ENCODE peak calls at places on chromosomes 7 and 10, in eight cellular contexts. One of them, this sample, is unnamed. For H3K4me1, the result is how much of the 10 kb centered on the place peaks cover.

GRCh38 chr10:73910764-73911552 is at the start of gene PLAU:
- DNase-seq in neuronal stem cell: peak
- DNase-seq in neural progenitor cell: peak
- DNase-seq in transverse colon: peak
- DNase-seq in endodermal cell: peak
- DNase-seq in psoas muscle: peak
- DNase-seq in mesenchymal stem cell: peak
- DNase-seq in stomach: peak
- DNase-seq in this sample: peak

GRCh38 chr7:21749318-21749717 is 196.4 kb downstream of the CDCA7L start:
- DNase-seq in psoas muscle: no peak
- DNase-seq in transverse colon: no peak
- DNase-seq in stomach: no peak
- DNase-seq in neural progenitor cell: no peak
- DNase-seq in mesenchymal stem cell: no peak
- DNase-seq in endodermal cell: peak
- DNase-seq in neuronal stem cell: no peak
- DNase-seq in this sample: no peak

GRCh38 chr7:4845740-4846142 is 16.1 kb downstream of the PAPOLB start:
- DNase-seq in neural progenitor cell: peak
- DNase-seq in endodermal cell: peak
- DNase-seq in transverse colon: no peak
- DNase-seq in mesenchymal stem cell: no peak
- DNase-seq in neuronal stem cell: peak
- DNase-seq in stomach: no peak
- DNase-seq in psoas muscle: no peak
- DNase-seq in this sample: peak

GRCh38 chr7:7786595-7786994 is 68.2 kb upstream of the RPA3 start:
- DNase-seq in endodermal cell: no peak
- DNase-seq in mesenchymal stem cell: no peak
- DNase-seq in transverse colon: no peak
- DNase-seq in neural progenitor cell: no peak
- DNase-seq in stomach: no peak
- DNase-seq in neuronal stem cell: no peak
- DNase-seq in psoas muscle: no peak
- DNase-seq in this sample: no peak

GRCh38 chr7:22359156-22359697 is 2.3 kb upstream of the RAPGEF5 start:
- DNase-seq in endodermal cell: no peak
- DNase-seq in neuronal stem cell: no peak
- DNase-seq in psoas muscle: no peak
- DNase-seq in neural progenitor cell: no peak
- DNase-seq in transverse colon: no peak
- DNase-seq in stomach: no peak
- DNase-seq in mesenchymal stem cell: no peak
- DNase-seq in this sample: no peak

GRCh38 chr7:137915266-137915665 is 68.5 kb upstream of the DGKI start:
- DNase-seq in transverse colon: no peak
- DNase-seq in psoas muscle: no peak
- DNase-seq in neural progenitor cell: no peak
- DNase-seq in endodermal cell: no peak
- DNase-seq in stomach: no peak
- DNase-seq in neuronal stem cell: no peak
- DNase-seq in mesenchymal stem cell: no peak
- DNase-seq in this sample: no peak

GRCh38 chr10:132891994-132892393 is 50.4 kb downstream of the CFAP46 start:
- DNase-seq in transverse colon: no peak
- DNase-seq in neuronal stem cell: no peak
- DNase-seq in endodermal cell: no peak
- DNase-seq in neural progenitor cell: no peak
- DNase-seq in stomach: no peak
- DNase-seq in mesenchymal stem cell: no peak
- DNase-seq in psoas muscle: no peak
- DNase-seq in this sample: no peak

GRCh38 chr7:24732646-24733413 is 24.4 kb downstream of the GSDME start:
- DNase-seq in psoas muscle: no peak
- DNase-seq in transverse colon: no peak
- DNase-seq in endodermal cell: no peak
- DNase-seq in mesenchymal stem cell: peak
- DNase-seq in stomach: no peak
- DNase-seq in neuronal stem cell: no peak
- DNase-seq in neural progenitor cell: no peak
- DNase-seq in this sample: no peak

GRCh38 chr10:6201511-6201975 is 1.2 kb upstream of the PFKFB3 start:
- DNase-seq in stomach: peak
- DNase-seq in neuronal stem cell: peak
- DNase-seq in neural progenitor cell: peak
- DNase-seq in transverse colon: peak
- DNase-seq in psoas muscle: peak
- DNase-seq in mesenchymal stem cell: peak
- DNase-seq in endodermal cell: peak
- DNase-seq in this sample: peak

GRCh38 chr7:18426564-18427226 is 68.9 kb upstream of the HDAC9 start:
- DNase-seq in neuronal stem cell: no peak
- DNase-seq in endodermal cell: no peak
- DNase-seq in neural progenitor cell: no peak
- DNase-seq in psoas muscle: no peak
- DNase-seq in stomach: no peak
- DNase-seq in transverse colon: no peak
- DNase-seq in mesenchymal stem cell: peak
- DNase-seq in this sample: peak

GRCh38 chr7:83684928-83685327 is 36.0 kb upstream of the SEMA3E start:
- DNase-seq in neuronal stem cell: no peak
- DNase-seq in transverse colon: no peak
- DNase-seq in stomach: no peak
- DNase-seq in endodermal cell: peak
- DNase-seq in neural progenitor cell: peak
- DNase-seq in psoas muscle: no peak
- DNase-seq in mesenchymal stem cell: no peak
- DNase-seq in this sample: no peak

GRCh38 chr7:128124786-128125185 is 93.5 kb upstream of the LRRC4 start:
- DNase-seq in psoas muscle: no peak
- DNase-seq in endodermal cell: no peak
- DNase-seq in neural progenitor cell: no peak
- DNase-seq in mesenchymal stem cell: no peak
- DNase-seq in stomach: no peak
- DNase-seq in transverse colon: no peak
- DNase-seq in neuronal stem cell: no peak
- DNase-seq in this sample: no peak

GRCh38 chr7:126718419-126718818 is 534.3 kb downstream of the GRM8 start:
- DNase-seq in endodermal cell: no peak
- DNase-seq in mesenchymal stem cell: no peak
- DNase-seq in stomach: no peak
- DNase-seq in psoas muscle: no peak
- DNase-seq in transverse colon: no peak
- DNase-seq in neuronal stem cell: no peak
- DNase-seq in neural progenitor cell: no peak
- DNase-seq in this sample: no peak

GRCh38 chr7:69588773-69589172 is 9.5 kb upstream of the AUTS2 start:
- DNase-seq in neuronal stem cell: no peak
- DNase-seq in psoas muscle: no peak
- DNase-seq in neural progenitor cell: no peak
- DNase-seq in endodermal cell: no peak
- DNase-seq in mesenchymal stem cell: no peak
- DNase-seq in stomach: no peak
- DNase-seq in transverse colon: no peak
- DNase-seq in this sample: no peak

GRCh38 chr7:142323706-142324105 is 65.8 kb upstream of the PRSS58 start:
- DNase-seq in neuronal stem cell: peak
- DNase-seq in mesenchymal stem cell: no peak
- DNase-seq in transverse colon: peak
- DNase-seq in psoas muscle: peak
- DNase-seq in stomach: no peak
- DNase-seq in endodermal cell: peak
- DNase-seq in neural progenitor cell: peak
- DNase-seq in this sample: peak

GRCh38 chr10:67678335-67678974 is 17.5 kb downstream of the CTNNA3 start:
- DNase-seq in psoas muscle: no peak
- DNase-seq in transverse colon: no peak
- DNase-seq in neuronal stem cell: no peak
- DNase-seq in mesenchymal stem cell: no peak
- DNase-seq in endodermal cell: no peak
- DNase-seq in stomach: no peak
- DNase-seq in neural progenitor cell: no peak
- DNase-seq in this sample: no peak

GRCh38 chr10:42879380-42880254 is 97.0 kb downstream of the BMS1 start:
- DNase-seq in neural progenitor cell: no peak
- DNase-seq in stomach: no peak
- DNase-seq in endodermal cell: peak
- DNase-seq in psoas muscle: no peak
- DNase-seq in mesenchymal stem cell: no peak
- DNase-seq in neuronal stem cell: no peak
- DNase-seq in transverse colon: no peak
- DNase-seq in this sample: no peak

GRCh38 chr10:47444047-47444446 is 39.9 kb downstream of the ANXA8 start:
- DNase-seq in neuronal stem cell: no peak
- DNase-seq in neural progenitor cell: no peak
- DNase-seq in endodermal cell: no peak
- DNase-seq in psoas muscle: no peak
- DNase-seq in stomach: no peak
- DNase-seq in mesenchymal stem cell: no peak
- DNase-seq in transverse colon: no peak
- DNase-seq in this sample: no peak

GRCh38 chr7:150970424-150970823 is 7.7 kb downstream of the KCNH2 start:
- DNase-seq in neuronal stem cell: no peak
- DNase-seq in transverse colon: no peak
- DNase-seq in neural progenitor cell: no peak
- DNase-seq in stomach: no peak
- DNase-seq in mesenchymal stem cell: no peak
- DNase-seq in endodermal cell: no peak
- DNase-seq in psoas muscle: no peak
- DNase-seq in this sample: no peak
- H3K4me1 ChIP-seq in neuronal stem cell: under half
- H3K4me1 ChIP-seq in transverse colon: half or more
- H3K4me1 ChIP-seq in neural progenitor cell: under half
- H3K4me1 ChIP-seq in stomach: half or more
- H3K4me1 ChIP-seq in mesenchymal stem cell: under half
- H3K4me1 ChIP-seq in endodermal cell: under half
- H3K4me1 ChIP-seq in psoas muscle: under half
- H3K4me1 ChIP-seq in this sample: under half

GRCh38 chr10:4699950-4700730 is 125.9 kb upstream of the AKR1E2 start:
- DNase-seq in endodermal cell: no peak
- DNase-seq in neuronal stem cell: no peak
- DNase-seq in neural progenitor cell: no peak
- DNase-seq in mesenchymal stem cell: no peak
- DNase-seq in stomach: no peak
- DNase-seq in transverse colon: no peak
- DNase-seq in psoas muscle: no peak
- DNase-seq in this sample: no peak
- H3K27ac ChIP-seq in endodermal cell: no peak
- H3K27ac ChIP-seq in neuronal stem cell: no peak
- H3K27ac ChIP-seq in neural progenitor cell: no peak
- H3K27ac ChIP-seq in mesenchymal stem cell: no peak
- H3K27ac ChIP-seq in stomach: no peak
- H3K27ac ChIP-seq in transverse colon: no peak
- H3K27ac ChIP-seq in psoas muscle: no peak
- H3K27ac ChIP-seq in this sample: no peak

DNA sequence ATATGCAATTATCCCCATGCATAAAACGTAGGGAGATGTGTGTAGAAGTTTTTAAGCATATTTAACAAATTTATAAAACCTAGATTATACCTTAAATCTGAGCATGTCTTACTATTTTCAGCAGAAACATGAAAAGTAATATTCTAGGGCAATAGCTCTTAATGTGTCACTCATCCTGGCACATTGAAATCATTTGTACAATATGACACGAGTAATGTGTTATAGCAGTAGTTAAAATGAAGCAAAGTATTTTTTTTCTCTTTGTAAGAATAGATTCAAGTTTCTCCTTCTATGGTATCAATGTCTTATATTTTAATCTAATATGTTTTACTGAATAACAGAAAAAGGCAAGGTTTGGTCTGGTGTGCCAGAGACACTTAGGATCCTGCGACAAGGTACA is 274.9 kb upstream of the PLXDC2 start:
- DNase-seq in stomach: no peak
- DNase-seq in endodermal cell: no peak
- DNase-seq in transverse colon: no peak
- DNase-seq in mesenchymal stem cell: no peak
- DNase-seq in psoas muscle: no peak
- DNase-seq in neuronal stem cell: no peak
- DNase-seq in neural progenitor cell: no peak
- DNase-seq in this sample: no peak
- H3K4me3 ChIP-seq in stomach: no peak
- H3K4me3 ChIP-seq in endodermal cell: no peak
- H3K4me3 ChIP-seq in transverse colon: no peak
- H3K4me3 ChIP-seq in mesenchymal stem cell: no peak
- H3K4me3 ChIP-seq in psoas muscle: no peak
- H3K4me3 ChIP-seq in neuronal stem cell: no peak
- H3K4me3 ChIP-seq in neural progenitor cell: no peak
- H3K4me3 ChIP-seq in this sample: no peak

GRCh38 chr10:23405540-23405939 is 33.3 kb upstream of the OTUD1 start:
- DNase-seq in psoas muscle: no peak
- DNase-seq in endodermal cell: no peak
- DNase-seq in mesenchymal stem cell: peak
- DNase-seq in neuronal stem cell: no peak
- DNase-seq in stomach: no peak
- DNase-seq in neural progenitor cell: no peak
- DNase-seq in transverse colon: no peak
- DNase-seq in this sample: no peak

GRCh38 chr10:23404461-23404980 is 34.4 kb upstream of the OTUD1 start:
- DNase-seq in neuronal stem cell: no peak
- DNase-seq in mesenchymal stem cell: peak
- DNase-seq in transverse colon: no peak
- DNase-seq in endodermal cell: no peak
- DNase-seq in neural progenitor cell: no peak
- DNase-seq in psoas muscle: no peak
- DNase-seq in stomach: no peak
- DNase-seq in this sample: no peak

GRCh38 chr10:23412223-23412622 is 26.7 kb upstream of the OTUD1 start:
- DNase-seq in endodermal cell: no peak
- DNase-seq in neural progenitor cell: no peak
- DNase-seq in neuronal stem cell: no peak
- DNase-seq in transverse colon: no peak
- DNase-seq in psoas muscle: no peak
- DNase-seq in stomach: no peak
- DNase-seq in mesenchymal stem cell: peak
- DNase-seq in this sample: peak

GRCh38 chr10:23406409-23406808 is 32.5 kb upstream of the OTUD1 start:
- DNase-seq in psoas muscle: no peak
- DNase-seq in neural progenitor cell: no peak
- DNase-seq in transverse colon: no peak
- DNase-seq in stomach: no peak
- DNase-seq in neuronal stem cell: no peak
- DNase-seq in endodermal cell: no peak
- DNase-seq in mesenchymal stem cell: no peak
- DNase-seq in this sample: no peak

DNA sequence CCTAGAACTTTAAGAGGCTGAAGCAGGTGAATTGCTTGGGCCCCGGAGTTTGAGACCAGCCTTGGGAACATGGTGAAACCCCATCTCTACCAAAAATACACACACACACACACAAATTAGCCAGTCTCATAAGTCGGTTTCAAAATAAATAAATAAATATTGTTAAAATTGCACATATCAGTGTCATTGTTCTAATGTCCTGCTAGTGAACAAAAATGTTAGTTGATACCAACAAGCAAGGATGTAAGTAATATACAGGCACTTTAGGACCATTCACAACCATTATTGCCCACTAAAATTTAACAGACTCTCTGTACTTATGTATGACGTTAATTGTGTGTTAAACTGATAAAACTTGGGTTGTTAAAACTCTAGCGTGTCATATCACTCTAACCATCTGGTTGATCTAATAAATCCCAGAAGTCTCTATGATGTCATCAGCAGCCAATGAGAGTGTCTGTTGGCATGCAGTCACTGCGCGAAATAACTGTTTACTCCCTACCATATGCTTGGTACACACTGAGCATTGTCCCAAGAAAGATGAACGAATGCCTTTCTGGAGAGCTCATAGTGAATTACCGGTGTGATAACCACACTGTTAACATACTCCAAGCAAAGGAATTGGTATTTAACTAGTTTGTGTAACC is 30.4 kb upstream of the OTUD1 start:
- DNase-seq in neural progenitor cell: no peak
- DNase-seq in mesenchymal stem cell: peak
- DNase-seq in stomach: no peak
- DNase-seq in psoas muscle: no peak
- DNase-seq in transverse colon: no peak
- DNase-seq in neuronal stem cell: no peak
- DNase-seq in endodermal cell: no peak
- DNase-seq in this sample: no peak
- H3K4me1 ChIP-seq in neural progenitor cell: under half
- H3K4me1 ChIP-seq in mesenchymal stem cell: under half
- H3K4me1 ChIP-seq in stomach: under half
- H3K4me1 ChIP-seq in psoas muscle: under half
- H3K4me1 ChIP-seq in transverse colon: under half
- H3K4me1 ChIP-seq in neuronal stem cell: under half
- H3K4me1 ChIP-seq in endodermal cell: under half
- H3K4me1 ChIP-seq in this sample: under half